ENCODE peak calls at places on chromosomes 4 and X, in four cellular contexts. I is neuronal stem cell; X is stimulated activated CD4-positive, alpha-beta T cell treated with anti-CD3 and anti-CD28 coated beads, Interleukin-12 subunit alpha, Interleukin-12 subunit beta, amount 100 ng/mL, for 48 hours; R is osteocyte. B is an unnamed sample.

GRCh38 chr4:152258804-152259708 is 276.8 kb downstream of the FBXW7 start:
- DNase-seq in I (no peak), X (no peak), R (no peak), B (no peak)

GRCh38 chrX:3160771-3161170 is 119.5 kb downstream of the ARSF start:
- DNase-seq in I (peak), X (no peak), R (no peak), B (no peak)

GRCh38 chrX:40108084-40108958 is 10.6 kb upstream of the BCOR start:
- DNase-seq in I (no peak), X (no peak), R (no peak), B (peak)

GRCh38 chrX:136735604-136736003 is 45.1 kb downstream of the ARHGEF6 start:
- DNase-seq in I (no peak), X (no peak), R (no peak), B (no peak)

GRCh38 chr4:25320374-25321172 is 8.0 kb downstream of the ZCCHC4 start:
- DNase-seq in I (no peak), X (no peak), R (no peak), B (no peak)

GRCh38 chrX:141469469-141469868 is 115.1 kb downstream of the SPANXA1 start:
- DNase-seq in I (no peak), X (no peak), R (no peak), B (no peak)

GRCh38 chrX:15310117-15310516 is 5.3 kb downstream of the ASB11 start:
- DNase-seq in I (no peak), X (no peak), R (no peak), B (no peak)

GRCh38 chr4:25843340-25844097 is 19.3 kb downstream of the SEL1L3 start:
- DNase-seq in I (no peak), X (no peak), R (no peak), B (no peak)

GRCh38 chr4:4396628-4397440 is 9.9 kb downstream of the NSG1 start:
- DNase-seq in I (no peak), X (no peak), R (no peak), B (no peak)

GRCh38 chr4:109005523-109005922 is 242.7 kb upstream of the ETNPPL start:
- DNase-seq in I (no peak), X (no peak), R (no peak), B (no peak)

GRCh38 chr4:133148690-133149363 is at the start of gene PCDH10:
- DNase-seq in I (peak), X (no peak), R (peak), B (peak)

GRCh38 chrX:21493226-21493850 is 119.1 kb downstream of the CNKSR2 start:
- DNase-seq in I (no peak), X (no peak), R (no peak), B (no peak)

GRCh38 chrX:10048076-10048475 is 80.9 kb downstream of the CLDN34 start:
- DNase-seq in I (peak), X (no peak), R (no peak), B (no peak)

GRCh38 chrX:87664381-87664780 is 146.8 kb downstream of the KLHL4 start:
- DNase-seq in I (peak), X (no peak), R (no peak), B (no peak)

GRCh38 chr4:145732001-145732400 is 52.1 kb downstream of the C4orf51 start:
- DNase-seq in I (no peak), X (no peak), R (no peak), B (no peak)